ENCODE peak calls at places on chromosomes 16 and 17, in four cellular contexts. V, S, G and E are unnamed samples.

GRCh38 chr17:29238133-29238850 is 8.4 kb upstream of the CRYBA1 start:
- DNase-seq in S (no peak), G (no peak), V (no peak), E (no peak)

GRCh38 chr16:73831197-73831596 is 465.4 kb upstream of the PSMD7 start:
- DNase-seq in S (no peak), G (no peak), V (no peak), E (no peak)

GRCh38 chr16:62913924-62914323 is 877.7 kb upstream of the CDH8 start:
- DNase-seq in V (no peak), G (no peak), S (no peak), E (no peak)

GRCh38 chr16:1612320-1613111 is at the start of gene CRAMP1:
- DNase-seq in G (no peak), V (peak), S (no peak), E (no peak)

GRCh38 chr17:8913879-8914278 is 46.4 kb upstream of the PIK3R6 start:
- DNase-seq in S (no peak), V (no peak), G (no peak), E (no peak)

GRCh38 chr16:22424161-22424937 is 49.9 kb upstream of the CDR2 start:
- DNase-seq in G (no peak), V (peak), S (peak), E (no peak)

GRCh38 chr16:19238386-19238785 is 47.1 kb upstream of the CLEC19A start:
- DNase-seq in S (no peak), V (no peak), G (no peak), E (no peak)

GRCh38 chr17:73365203-73365933 is 53.6 kb upstream of the CDC42EP4 start:
- DNase-seq in V (no peak), G (no peak), S (no peak), E (no peak)

GRCh38 chr16:70661918-70662641 is 15.7 kb downstream of the IL34 start:
- DNase-seq in V (peak), S (no peak), G (no peak), E (no peak)

GRCh38 chr17:5832886-5833285 is 237.3 kb upstream of the WSCD1 start:
- DNase-seq in V (no peak), G (peak), S (no peak), E (no peak)

GRCh38 chr17:1108810-1109605 is 70.8 kb downstream of the ABR start:
- DNase-seq in V (peak), S (peak), G (no peak), E (peak)

GRCh38 chr16:65548470-65548869 is 426.6 kb upstream of the CDH11 start:
- DNase-seq in V (no peak), G (no peak), S (no peak), E (no peak)

GRCh38 chr17:74340470-74341023 is 14.5 kb downstream of the KIF19 start:
- DNase-seq in S (no peak), G (no peak), V (no peak), E (no peak)

GRCh38 chr17:44022246-44022645 is 7.5 kb upstream of the TMEM101 start:
- DNase-seq in V (no peak), S (no peak), G (no peak), E (no peak)

GRCh38 chr17:75524971-75525805 is at the start of gene LLGL2:
- DNase-seq in V (peak), S (peak), G (peak), E (peak)

GRCh38 chr16:6428861-6429260 is 903.8 kb upstream of the RBFOX1 start:
- DNase-seq in S (no peak), G (no peak), V (no peak), E (no peak)

GRCh38 chr16:89199241-89200123 is 855 bp downstream of the SLC22A31 start:
- DNase-seq in G (no peak), V (no peak), S (peak), E (no peak)

GRCh38 chr17:245020-245419 is 63.6 kb upstream of the DOC2B start:
- DNase-seq in S (peak), G (no peak), V (peak), E (no peak)

DNA sequence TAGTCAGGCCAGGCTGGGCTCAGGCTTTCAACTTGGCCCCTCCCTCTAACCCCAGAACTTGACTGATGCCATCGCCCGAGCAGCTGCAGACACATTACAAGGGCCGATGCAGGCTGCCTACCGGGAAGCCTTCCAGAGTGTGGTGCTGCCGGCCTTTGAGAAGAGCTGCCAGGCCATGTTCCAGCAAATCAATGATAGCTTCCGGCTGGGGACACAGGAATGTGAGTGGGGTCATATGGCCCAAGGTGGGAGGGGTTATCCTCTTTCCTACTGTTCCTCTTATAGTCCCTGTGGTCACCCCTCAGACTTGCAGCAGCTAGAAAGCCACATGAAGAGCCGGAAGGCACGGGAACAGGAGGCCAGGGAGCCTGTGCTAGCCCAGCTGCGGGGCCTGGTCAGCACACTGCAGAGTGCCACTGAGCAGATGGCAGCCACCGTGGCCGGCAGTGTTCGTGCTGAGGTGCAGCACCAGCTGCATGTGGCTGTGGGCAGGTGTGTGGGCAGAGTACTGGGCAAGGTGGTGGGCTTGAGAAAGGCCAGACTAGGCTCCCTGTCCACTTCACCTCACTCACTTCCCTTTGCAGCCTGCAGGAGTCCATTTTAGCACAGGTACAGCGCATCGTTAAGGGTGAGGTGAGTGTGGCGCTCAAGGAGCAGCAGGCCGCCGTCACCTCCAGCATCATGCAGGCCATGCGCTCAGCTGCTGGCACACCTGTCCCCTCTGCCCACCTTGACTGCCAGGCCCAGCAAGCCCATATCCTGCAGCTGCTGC is 2.1 kb upstream of the NRN1L start:
- DNase-seq in G (no peak), V (no peak), S (peak), E (no peak)
- TF ChIP-seq POLR2A in G (no peak), V (no peak), S (no peak), E (no peak)

GRCh38 chr16:31451201-31451600 is 8.1 kb upstream of the ARMC5 start:
- DNase-seq in V (peak), G (no peak), S (no peak), E (no peak)

GRCh38 chr16:31453255-31454204 is 5.8 kb upstream of the ARMC5 start:
- DNase-seq in S (no peak), G (no peak), V (peak), E (no peak)

GRCh38 chr16:31452631-31453106 is 6.6 kb upstream of the ARMC5 start:
- DNase-seq in V (peak), S (no peak), G (no peak), E (no peak)

GRCh38 chr16:31455601-31456314 is 3.5 kb upstream of the ARMC5 start:
- DNase-seq in S (no peak), V (peak), G (no peak), E (no peak)

DNA sequence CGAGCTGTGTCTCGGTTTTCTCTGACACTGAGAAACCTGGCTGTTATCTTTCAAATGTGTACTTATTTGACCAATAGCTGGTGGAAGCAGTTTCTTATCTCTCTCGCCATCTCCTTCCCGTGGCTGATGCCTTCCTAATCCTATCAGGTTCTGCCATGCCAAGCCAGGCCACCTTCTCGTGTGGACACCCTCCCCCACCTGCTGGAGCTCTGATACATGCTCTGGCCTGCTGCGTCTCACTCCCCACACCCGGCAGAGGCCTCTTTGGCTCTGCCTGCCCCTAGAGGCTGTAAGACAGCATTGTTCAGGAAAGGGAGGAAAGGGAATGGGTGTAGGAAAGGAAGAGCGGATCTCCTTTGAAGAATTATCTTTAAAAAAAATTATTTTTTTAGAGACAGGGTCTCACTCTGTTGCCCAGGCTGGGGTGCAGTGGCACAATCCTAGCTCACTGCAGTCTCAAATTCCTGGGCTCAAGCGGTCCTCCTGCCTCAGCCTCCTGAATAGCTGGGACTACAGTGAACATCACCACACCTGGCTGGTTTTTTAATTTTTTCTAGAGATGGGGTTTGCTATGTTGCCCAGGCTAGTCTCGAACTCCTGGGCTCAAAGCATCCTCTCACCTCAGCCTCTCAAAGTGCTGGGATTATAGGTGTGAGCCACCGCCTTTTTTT is 7.5 kb upstream of the ARMC5 start:
- DNase-seq in G (peak), V (peak), S (peak), E (no peak)
- TF ChIP-seq POLR2A in G (no peak), V (no peak), S (peak), E (no peak)

GRCh38 chr17:66191607-66192377 is at the start of gene CEP112:
- DNase-seq in S (peak), V (peak), G (peak), E (peak)
- TF ChIP-seq POLR2A in S (peak), V (no peak), G (no peak), E (no peak)

GRCh38 chr16:86520317-86521210 is 10.2 kb downstream of the FOXF1 start:
- DNase-seq in G (no peak), S (no peak), V (peak), E (no peak)
- TF ChIP-seq POLR2A in G (no peak), S (no peak), V (no peak), E (no peak)

GRCh38 chr16:28935924-28936783 is 4.4 kb downstream of the CD19 start:
- DNase-seq in S (peak), V (peak), G (peak), E (peak)
- TF ChIP-seq POLR2A in S (no peak), V (no peak), G (no peak), E (no peak)

DNA sequence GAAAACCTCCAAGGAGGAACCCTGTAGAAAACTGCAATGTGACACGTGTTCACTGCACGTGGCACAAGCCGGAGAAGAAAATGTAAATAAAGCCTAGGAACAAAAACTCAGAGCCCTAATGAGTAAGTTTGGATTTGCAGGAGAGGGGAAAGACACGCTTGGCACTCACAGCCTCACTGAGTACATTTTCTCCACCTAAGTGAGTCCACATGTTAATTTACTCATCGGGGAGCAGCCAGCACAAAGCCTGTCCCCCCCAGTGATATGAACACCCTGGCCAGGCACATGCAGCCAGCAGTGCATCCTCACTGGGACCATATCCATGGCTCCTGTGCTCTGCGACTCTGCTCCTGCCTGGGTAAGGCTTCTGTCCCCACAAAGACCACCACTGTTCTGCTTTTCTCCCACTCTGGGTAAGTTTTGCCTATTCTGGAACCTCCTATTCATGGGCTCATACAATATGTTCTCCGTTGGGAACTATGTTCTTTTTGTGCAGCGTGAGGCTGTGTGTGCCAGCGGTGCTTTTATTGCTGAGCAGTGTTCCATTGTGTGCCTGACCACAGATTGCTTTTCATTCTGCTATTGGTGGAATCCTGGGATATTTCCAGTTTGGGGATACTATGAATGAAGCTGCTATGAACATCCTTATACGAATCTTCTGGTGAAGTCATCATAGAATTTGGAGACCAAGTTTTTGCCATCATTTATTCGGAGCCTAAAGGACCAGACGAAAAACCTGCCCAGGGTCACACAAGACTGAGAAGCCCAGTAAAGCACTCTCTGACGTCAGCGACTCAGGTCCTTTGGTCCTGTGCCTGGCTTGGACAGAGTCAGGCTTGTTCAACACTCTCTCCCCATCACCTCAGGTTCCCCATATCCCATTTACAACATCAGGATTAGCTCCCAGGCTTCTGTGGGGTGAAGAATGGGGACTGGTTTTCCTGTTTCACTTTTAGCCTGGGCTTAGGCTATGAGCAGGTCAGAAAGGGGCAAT is 53.3 kb downstream of the RNF112 start:
- DNase-seq in G (no peak), V (peak), S (no peak), E (no peak)
- TF ChIP-seq POLR2A in G (no peak), V (no peak), S (no peak), E (no peak)

GRCh38 chr16:85514601-85515318 is 98.4 kb upstream of the GSE1 start:
- DNase-seq in V (peak), G (peak), S (peak), E (no peak)
- TF ChIP-seq POLR2A in V (no peak), G (no peak), S (peak), E (no peak)

GRCh38 chr17:17406225-17406624 is 70.6 kb upstream of the MED9 start:
- DNase-seq in V (no peak), S (no peak), G (no peak), E (no peak)
- TF ChIP-seq POLR2A in V (no peak), S (no peak), G (no peak), E (no peak)